ENCODE peak calls at places on chromosomes 1 and 21, in six cellular contexts. L is colonic mucosa, V is B cell, T is spleen, F is PC-3, R is Panc1. Q is an unnamed sample.

GRCh38 chr1:241677171-241677570 is 25.1 kb downstream of the WDR64 start:
- DNase-seq in L (no peak), V (no peak), T (no peak), F (no peak), R (no peak), Q (no peak)

GRCh38 chr1:160449494-160449893 is 49.1 kb downstream of the VANGL2 start:
- DNase-seq in L (no peak), V (no peak), T (no peak), F (no peak), R (no peak), Q (no peak)

GRCh38 chr1:165408518-165408917 is 36.4 kb downstream of the RXRG start:
- DNase-seq in L (no peak), V (no peak), T (no peak), F (peak; percentile 71), R (no peak), Q (peak; percentile 77)

GRCh38 chr1:22611530-22611947 is 24.9 kb upstream of the C1QA start:
- DNase-seq in L (peak; percentile 33), V (no peak), T (no peak), F (peak; percentile 51), R (no peak), Q (peak; percentile 41)

GRCh38 chr1:39729030-39729429 is 9.7 kb upstream of the PPIE start:
- DNase-seq in L (no peak), V (no peak), T (no peak), F (peak; percentile 24), R (no peak), Q (peak; percentile 58)

GRCh38 chr1:174998569-174999215 is 1.1 kb upstream of the CACYBP start:
- DNase-seq in L (peak; percentile 51), V (peak; percentile 56), T (peak; percentile 83), F (peak; percentile 50), R (peak; percentile 48), Q (peak; percentile 68)

GRCh38 chr1:201137579-201138310 is 10.8 kb upstream of the ASCL5 start:
- DNase-seq in L (peak; percentile 34), V (no peak), T (peak; percentile 54), F (peak; percentile 96), R (no peak), Q (peak; percentile 32)

GRCh38 chr1:55061000-55061705 is 21.8 kb downstream of the PCSK9 start:
- DNase-seq in L (no peak), V (no peak), T (no peak), F (no peak), R (no peak), Q (no peak)

GRCh38 chr1:110163591-110163990 is 13.3 kb downstream of the SLC6A17 start:
- DNase-seq in L (no peak), V (no peak), T (no peak), F (no peak), R (no peak), Q (no peak)

GRCh38 chr1:246065592-246065991 is 441.5 kb downstream of the SMYD3 start:
- DNase-seq in L (no peak), V (no peak), T (no peak), F (no peak), R (no peak), Q (no peak)

GRCh38 chr21:35904995-35905972 is 155.0 kb downstream of the SETD4 start:
- DNase-seq in L (no peak), V (no peak), T (no peak), F (no peak), R (no peak), Q (no peak)

GRCh38 chr1:13766906-13767564 is 67.0 kb downstream of the PRDM2 start:
- DNase-seq in L (no peak), V (no peak), T (no peak), F (peak; percentile 93), R (no peak), Q (peak; percentile 69)

GRCh38 chr1:99648107-99648506 is 2.2 kb downstream of the PALMD start:
- DNase-seq in L (no peak), V (no peak), T (no peak), F (peak; percentile 79), R (no peak), Q (peak; percentile 87)

GRCh38 chr1:244965182-244965581 is 100.8 kb upstream of the HNRNPU start:
- DNase-seq in L (no peak), V (no peak), T (no peak), F (no peak), R (no peak), Q (no peak)

GRCh38 chr1:231626951-231627614 is 493 bp downstream of the DISC1 start:
- DNase-seq in L (peak; percentile 79), V (peak; percentile 52), T (peak; percentile 91), F (peak; percentile 59), R (no peak), Q (peak; percentile 22)

DNA sequence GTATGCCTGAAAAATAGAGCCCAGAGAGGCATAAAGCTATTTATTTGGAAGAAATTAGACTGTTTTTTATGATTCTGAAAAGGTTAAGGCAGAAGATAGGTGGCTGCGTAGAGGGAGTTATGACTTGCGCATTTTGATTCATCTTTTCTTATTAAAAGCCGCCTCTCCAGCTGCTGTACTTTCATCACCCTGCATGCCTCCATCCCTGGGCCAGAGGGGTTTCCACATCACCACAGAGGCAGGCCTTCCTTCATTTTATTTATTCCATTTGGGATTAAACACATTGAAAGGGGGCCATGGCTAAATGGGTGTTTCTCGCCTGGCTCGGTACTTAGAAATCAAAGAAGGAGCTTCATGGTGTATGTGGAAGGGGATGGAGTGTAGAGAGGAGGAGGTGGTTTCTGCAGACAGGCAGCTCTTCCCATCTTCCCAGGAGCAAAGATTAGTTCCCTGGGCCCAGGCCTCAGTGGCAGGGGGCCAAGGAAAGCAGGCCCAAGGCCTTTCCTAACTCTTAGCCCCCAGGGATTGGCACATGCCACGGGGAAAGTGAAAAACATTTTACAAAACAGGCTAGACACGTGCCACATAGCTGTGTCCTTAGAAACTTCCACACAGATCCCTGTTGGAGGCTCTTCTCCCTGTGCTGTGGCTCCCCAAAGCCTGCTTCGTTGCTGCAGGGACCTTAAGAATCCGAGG is 14.7 kb upstream of the RGS8 start:
- DNase-seq in L (no peak), V (no peak), T (no peak), F (no peak), R (no peak), Q (no peak)
- TF ChIP-seq CTCF in L (no peak), V (no peak), T (no peak), F (no peak), R (no peak), Q (no peak)

GRCh38 chr1:153944822-153945117 is 1.7 kb downstream of the DENND4B start:
- DNase-seq in L (no peak), V (no peak), T (no peak), F (no peak), R (no peak), Q (no peak)

GRCh38 chr1:153944005-153944821 is 2.3 kb downstream of the DENND4B start:
- DNase-seq in L (no peak), V (no peak), T (peak; percentile 87), F (no peak), R (no peak), Q (no peak)

GRCh38 chr1:153946622-153947246 is at the start of gene DENND4B:
- DNase-seq in L (peak; percentile 85), V (peak; percentile 82), T (peak; percentile 96), F (peak; percentile 86), R (no peak), Q (peak; percentile 44)

GRCh38 chr1:153945131-153945794 is 1.3 kb downstream of the DENND4B start:
- DNase-seq in L (peak; percentile 63), V (peak; percentile 88), T (peak; percentile 95), F (no peak), R (no peak), Q (peak; percentile 24)

DNA sequence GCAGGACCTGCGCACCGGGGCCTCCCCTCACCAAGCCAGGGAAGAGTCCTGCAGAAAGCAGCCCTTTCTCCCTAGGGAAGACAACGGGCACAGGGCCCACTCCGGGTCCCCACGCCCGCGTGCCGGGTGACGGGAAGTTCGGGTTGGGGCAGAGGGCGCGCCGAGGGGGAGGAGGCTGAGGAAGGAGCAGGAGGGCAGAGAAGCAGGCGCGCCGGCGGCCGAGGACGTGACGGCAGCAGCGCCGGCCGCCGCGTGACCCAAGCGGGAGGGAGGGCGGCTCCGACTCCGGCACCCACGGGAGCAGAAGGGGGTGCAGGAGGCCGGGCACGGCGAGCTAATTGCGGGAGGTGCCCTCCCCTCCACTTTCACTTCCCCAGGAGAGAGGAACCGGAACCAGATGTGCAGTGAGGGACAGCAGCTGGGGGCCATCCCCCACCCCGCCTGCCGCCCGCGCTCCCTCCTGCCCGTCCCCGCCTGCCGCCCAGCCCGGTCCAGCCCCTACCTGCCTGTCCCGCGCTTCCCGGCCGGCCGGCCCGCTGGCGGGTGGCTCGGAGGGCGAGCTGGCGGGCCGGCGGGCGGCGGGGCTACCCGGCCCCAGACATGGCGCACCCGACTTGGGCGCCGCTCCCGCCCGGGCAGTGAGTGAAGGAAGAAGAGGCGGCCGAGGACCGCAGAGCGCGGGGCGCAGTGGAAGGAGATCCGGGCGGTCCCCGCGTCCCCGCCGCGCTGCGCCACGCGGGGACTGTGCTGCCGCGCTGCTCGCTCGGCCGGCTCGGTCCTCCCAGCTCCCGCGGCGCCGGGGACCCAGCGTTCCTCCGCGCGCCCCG is 510 bp downstream of the DENND4B start:
- DNase-seq in L (peak; percentile 85), V (peak; percentile 96), T (peak; percentile 99), F (peak; percentile 60), R (no peak), Q (peak; percentile 41)
- TF ChIP-seq CTCF in L (no peak), V (no peak), T (no peak), F (no peak), R (no peak), Q (no peak)

GRCh38 chr1:183882328-183883167 is 77.6 kb downstream of the RGL1 start:
- DNase-seq in L (no peak), V (no peak), T (no peak), F (peak; percentile 31), R (no peak), Q (peak; percentile 55)

GRCh38 chr1:183884512-183884911 is 79.6 kb downstream of the RGL1 start:
- DNase-seq in L (no peak), V (no peak), T (no peak), F (no peak), R (no peak), Q (no peak)

GRCh38 chr1:183883629-183884028 is 78.7 kb downstream of the RGL1 start:
- DNase-seq in L (no peak), V (no peak), T (no peak), F (no peak), R (no peak), Q (no peak)

GRCh38 chr1:183887826-183888819 is 83.2 kb downstream of the RGL1 start:
- DNase-seq in L (no peak), V (no peak), T (no peak), F (peak; percentile 14), R (no peak), Q (no peak)

GRCh38 chr1:183885142-183885735 is 80.3 kb downstream of the RGL1 start:
- DNase-seq in L (no peak), V (no peak), T (no peak), F (peak; percentile 5), R (no peak), Q (peak; percentile 21)
- TF ChIP-seq CTCF in L (no peak), V (no peak), T (no peak), F (no peak), R (no peak), Q (no peak)

GRCh38 chr1:206923009-206923960 is 1.5 kb upstream of the FCMR start:
- DNase-seq in L (no peak), V (peak; percentile 94), T (peak; percentile 95), F (no peak), R (no peak), Q (no peak)

GRCh38 chr1:206924549-206925115 is 2.9 kb upstream of the FCMR start:
- DNase-seq in L (no peak), V (no peak), T (peak; percentile 80), F (no peak), R (no peak), Q (no peak)

GRCh38 chr1:206921772-206922265 is at the start of gene FCMR:
- DNase-seq in L (no peak), V (peak; percentile 76), T (no peak), F (no peak), R (no peak), Q (peak; percentile 54)

GRCh38 chr1:206923961-206924548 is 2.3 kb upstream of the FCMR start:
- DNase-seq in L (no peak), V (no peak), T (no peak), F (no peak), R (no peak), Q (no peak)

GRCh38 chr1:206922524-206922923 is 783 bp upstream of the FCMR start:
- DNase-seq in L (no peak), V (no peak), T (no peak), F (no peak), R (no peak), Q (no peak)
- TF ChIP-seq CTCF in L (no peak), V (no peak), T (no peak), F (no peak), R (no peak), Q (no peak)